ENCODE peak calls at places on chromosomes 16 and 17, in seven cellular contexts. One of them, this sample, is unnamed.

GRCh38 chr16:29007865-29008593 is 23.2 kb downstream of the LAT start:
- DNase-seq in NCI-H1092 treated with DMSO at 0.1 percent for 48 hours: no peak
- DNase-seq in SK-MEL-5: no peak
- DNase-seq in T-cell: peak
- DNase-seq in AG09319: no peak
- DNase-seq in NCI-H446 treated with DMSO at 0.1 percent for 48 hours: no peak
- DNase-seq in dorsolateral prefrontal cortex: no peak
- DNase-seq in this sample: no peak

GRCh38 chr16:83942074-83942473 is 11.0 kb upstream of the OSGIN1 start:
- DNase-seq in NCI-H1092 treated with DMSO at 0.1 percent for 48 hours: no peak
- DNase-seq in SK-MEL-5: no peak
- DNase-seq in T-cell: no peak
- DNase-seq in AG09319: no peak
- DNase-seq in NCI-H446 treated with DMSO at 0.1 percent for 48 hours: no peak
- DNase-seq in dorsolateral prefrontal cortex: no peak
- DNase-seq in this sample: no peak

GRCh38 chr17:37037590-37038155 is 88.9 kb downstream of the AATF start:
- DNase-seq in NCI-H1092 treated with DMSO at 0.1 percent for 48 hours: no peak
- DNase-seq in SK-MEL-5: no peak
- DNase-seq in T-cell: no peak
- DNase-seq in AG09319: no peak
- DNase-seq in NCI-H446 treated with DMSO at 0.1 percent for 48 hours: no peak
- DNase-seq in dorsolateral prefrontal cortex: no peak
- DNase-seq in this sample: no peak

GRCh38 chr17:48757524-48757961 is 29.0 kb upstream of the HOXB13 start:
- DNase-seq in NCI-H1092 treated with DMSO at 0.1 percent for 48 hours: no peak
- DNase-seq in SK-MEL-5: no peak
- DNase-seq in T-cell: no peak
- DNase-seq in AG09319: no peak
- DNase-seq in NCI-H446 treated with DMSO at 0.1 percent for 48 hours: no peak
- DNase-seq in dorsolateral prefrontal cortex: no peak
- DNase-seq in this sample: no peak

GRCh38 chr17:78794399-78794798 is 12.3 kb upstream of the CYTH1 start:
- DNase-seq in NCI-H1092 treated with DMSO at 0.1 percent for 48 hours: no peak
- DNase-seq in SK-MEL-5: no peak
- DNase-seq in T-cell: no peak
- DNase-seq in AG09319: no peak
- DNase-seq in NCI-H446 treated with DMSO at 0.1 percent for 48 hours: no peak
- DNase-seq in dorsolateral prefrontal cortex: no peak
- DNase-seq in this sample: no peak

GRCh38 chr16:84694980-84695379 is 4.8 kb upstream of the USP10 start:
- DNase-seq in NCI-H1092 treated with DMSO at 0.1 percent for 48 hours: no peak
- DNase-seq in SK-MEL-5: no peak
- DNase-seq in T-cell: no peak
- DNase-seq in AG09319: no peak
- DNase-seq in NCI-H446 treated with DMSO at 0.1 percent for 48 hours: no peak
- DNase-seq in dorsolateral prefrontal cortex: no peak
- DNase-seq in this sample: no peak

GRCh38 chr17:47607481-47607880 is 42.2 kb upstream of the KPNB1 start:
- DNase-seq in NCI-H1092 treated with DMSO at 0.1 percent for 48 hours: no peak
- DNase-seq in SK-MEL-5: no peak
- DNase-seq in T-cell: no peak
- DNase-seq in AG09319: no peak
- DNase-seq in NCI-H446 treated with DMSO at 0.1 percent for 48 hours: no peak
- DNase-seq in dorsolateral prefrontal cortex: no peak
- DNase-seq in this sample: no peak

GRCh38 chr16:55577888-55578287 is 11.4 kb downstream of the CAPNS2 start:
- DNase-seq in NCI-H1092 treated with DMSO at 0.1 percent for 48 hours: no peak
- DNase-seq in SK-MEL-5: no peak
- DNase-seq in T-cell: no peak
- DNase-seq in AG09319: no peak
- DNase-seq in NCI-H446 treated with DMSO at 0.1 percent for 48 hours: no peak
- DNase-seq in dorsolateral prefrontal cortex: no peak
- DNase-seq in this sample: no peak

GRCh38 chr17:41678907-41679739 is 9.6 kb upstream of the EIF1 start:
- DNase-seq in NCI-H1092 treated with DMSO at 0.1 percent for 48 hours: no peak
- DNase-seq in SK-MEL-5: peak
- DNase-seq in T-cell: peak
- DNase-seq in AG09319: no peak
- DNase-seq in NCI-H446 treated with DMSO at 0.1 percent for 48 hours: no peak
- DNase-seq in dorsolateral prefrontal cortex: no peak
- DNase-seq in this sample: no peak

GRCh38 chr17:41965694-41966375 is 760 bp upstream of the CNP start:
- DNase-seq in NCI-H1092 treated with DMSO at 0.1 percent for 48 hours: peak
- DNase-seq in SK-MEL-5: peak
- DNase-seq in T-cell: peak
- DNase-seq in AG09319: no peak
- DNase-seq in NCI-H446 treated with DMSO at 0.1 percent for 48 hours: no peak
- DNase-seq in dorsolateral prefrontal cortex: no peak
- DNase-seq in this sample: no peak

GRCh38 chr16:84358601-84359295 is 9.6 kb upstream of the ATP2C2 start:
- DNase-seq in NCI-H1092 treated with DMSO at 0.1 percent for 48 hours: no peak
- DNase-seq in SK-MEL-5: no peak
- DNase-seq in T-cell: no peak
- DNase-seq in AG09319: no peak
- DNase-seq in NCI-H446 treated with DMSO at 0.1 percent for 48 hours: no peak
- DNase-seq in dorsolateral prefrontal cortex: no peak
- DNase-seq in this sample: no peak

GRCh38 chr17:17143501-17143900 is 62.6 kb downstream of the PLD6 start:
- DNase-seq in NCI-H1092 treated with DMSO at 0.1 percent for 48 hours: no peak
- DNase-seq in SK-MEL-5: no peak
- DNase-seq in T-cell: no peak
- DNase-seq in AG09319: no peak
- DNase-seq in NCI-H446 treated with DMSO at 0.1 percent for 48 hours: no peak
- DNase-seq in dorsolateral prefrontal cortex: no peak
- DNase-seq in this sample: no peak

GRCh38 chr16:86011532-86011931 is 112.6 kb downstream of the IRF8 start:
- DNase-seq in NCI-H1092 treated with DMSO at 0.1 percent for 48 hours: no peak
- DNase-seq in SK-MEL-5: no peak
- DNase-seq in T-cell: no peak
- DNase-seq in AG09319: no peak
- DNase-seq in NCI-H446 treated with DMSO at 0.1 percent for 48 hours: no peak
- DNase-seq in dorsolateral prefrontal cortex: no peak
- DNase-seq in this sample: peak

GRCh38 chr17:11284811-11285210 is 43.8 kb downstream of the SHISA6 start:
- DNase-seq in NCI-H1092 treated with DMSO at 0.1 percent for 48 hours: no peak
- DNase-seq in SK-MEL-5: no peak
- DNase-seq in T-cell: no peak
- DNase-seq in AG09319: no peak
- DNase-seq in NCI-H446 treated with DMSO at 0.1 percent for 48 hours: no peak
- DNase-seq in dorsolateral prefrontal cortex: no peak
- DNase-seq in this sample: no peak

GRCh38 chr17:38452719-38453118 is 24.5 kb downstream of the ARHGAP23 start:
- DNase-seq in NCI-H1092 treated with DMSO at 0.1 percent for 48 hours: no peak
- DNase-seq in SK-MEL-5: no peak
- DNase-seq in T-cell: no peak
- DNase-seq in AG09319: no peak
- DNase-seq in NCI-H446 treated with DMSO at 0.1 percent for 48 hours: no peak
- DNase-seq in dorsolateral prefrontal cortex: no peak
- DNase-seq in this sample: no peak

GRCh38 chr17:29251969-29252866 is 5.6 kb downstream of the CRYBA1 start:
- DNase-seq in NCI-H1092 treated with DMSO at 0.1 percent for 48 hours: no peak
- DNase-seq in SK-MEL-5: peak
- DNase-seq in T-cell: no peak
- DNase-seq in AG09319: no peak
- DNase-seq in NCI-H446 treated with DMSO at 0.1 percent for 48 hours: no peak
- DNase-seq in dorsolateral prefrontal cortex: no peak
- DNase-seq in this sample: no peak

GRCh38 chr16:16938980-16939379 is 531.8 kb downstream of the XYLT1 start:
- DNase-seq in NCI-H1092 treated with DMSO at 0.1 percent for 48 hours: no peak
- DNase-seq in SK-MEL-5: no peak
- DNase-seq in T-cell: no peak
- DNase-seq in AG09319: no peak
- DNase-seq in NCI-H446 treated with DMSO at 0.1 percent for 48 hours: no peak
- DNase-seq in dorsolateral prefrontal cortex: no peak
- DNase-seq in this sample: no peak

GRCh38 chr17:81902023-81902652 is at the start of gene NPB:
- DNase-seq in NCI-H1092 treated with DMSO at 0.1 percent for 48 hours: no peak
- DNase-seq in SK-MEL-5: no peak
- DNase-seq in T-cell: no peak
- DNase-seq in AG09319: no peak
- DNase-seq in NCI-H446 treated with DMSO at 0.1 percent for 48 hours: no peak
- DNase-seq in dorsolateral prefrontal cortex: no peak
- DNase-seq in this sample: no peak

GRCh38 chr16:4646773-4647660 is 22.4 kb downstream of the MGRN1 start:
- DNase-seq in NCI-H1092 treated with DMSO at 0.1 percent for 48 hours: no peak
- DNase-seq in SK-MEL-5: no peak
- DNase-seq in T-cell: no peak
- DNase-seq in AG09319: no peak
- DNase-seq in NCI-H446 treated with DMSO at 0.1 percent for 48 hours: no peak
- DNase-seq in dorsolateral prefrontal cortex: no peak
- DNase-seq in this sample: no peak

GRCh38 chr17:63984651-63985386 is 12.1 kb upstream of the SCN4A start:
- DNase-seq in NCI-H1092 treated with DMSO at 0.1 percent for 48 hours: no peak
- DNase-seq in SK-MEL-5: peak
- DNase-seq in T-cell: peak
- DNase-seq in AG09319: peak
- DNase-seq in NCI-H446 treated with DMSO at 0.1 percent for 48 hours: no peak
- DNase-seq in dorsolateral prefrontal cortex: no peak
- DNase-seq in this sample: no peak

GRCh38 chr16:85086347-85087291 is 25.7 kb downstream of the CIBAR2 start:
- DNase-seq in NCI-H1092 treated with DMSO at 0.1 percent for 48 hours: peak
- DNase-seq in SK-MEL-5: peak
- DNase-seq in T-cell: peak
- DNase-seq in AG09319: peak
- DNase-seq in NCI-H446 treated with DMSO at 0.1 percent for 48 hours: no peak
- DNase-seq in dorsolateral prefrontal cortex: no peak
- DNase-seq in this sample: peak

GRCh38 chr16:79833559-79833958 is 233.0 kb upstream of the MAF start:
- DNase-seq in NCI-H1092 treated with DMSO at 0.1 percent for 48 hours: no peak
- DNase-seq in SK-MEL-5: no peak
- DNase-seq in T-cell: no peak
- DNase-seq in AG09319: no peak
- DNase-seq in NCI-H446 treated with DMSO at 0.1 percent for 48 hours: no peak
- DNase-seq in dorsolateral prefrontal cortex: no peak
- DNase-seq in this sample: no peak

GRCh38 chr17:8267480-8268147 is 18.5 kb downstream of the PFAS start:
- DNase-seq in NCI-H1092 treated with DMSO at 0.1 percent for 48 hours: no peak
- DNase-seq in SK-MEL-5: no peak
- DNase-seq in T-cell: no peak
- DNase-seq in AG09319: no peak
- DNase-seq in NCI-H446 treated with DMSO at 0.1 percent for 48 hours: no peak
- DNase-seq in dorsolateral prefrontal cortex: no peak
- DNase-seq in this sample: no peak

GRCh38 chr17:76973040-76973439 is 104.8 kb downstream of the MGAT5B start:
- DNase-seq in NCI-H1092 treated with DMSO at 0.1 percent for 48 hours: no peak
- DNase-seq in SK-MEL-5: no peak
- DNase-seq in T-cell: no peak
- DNase-seq in AG09319: no peak
- DNase-seq in NCI-H446 treated with DMSO at 0.1 percent for 48 hours: no peak
- DNase-seq in dorsolateral prefrontal cortex: no peak
- DNase-seq in this sample: no peak

GRCh38 chr17:59165933-59166342 is 10.4 kb downstream of the PRR11 start:
- DNase-seq in NCI-H1092 treated with DMSO at 0.1 percent for 48 hours: no peak
- DNase-seq in SK-MEL-5: peak
- DNase-seq in T-cell: peak
- DNase-seq in AG09319: peak
- DNase-seq in NCI-H446 treated with DMSO at 0.1 percent for 48 hours: no peak
- DNase-seq in dorsolateral prefrontal cortex: no peak
- DNase-seq in this sample: no peak

GRCh38 chr17:45288825-45289224 is 26.9 kb upstream of the SPATA32 start:
- DNase-seq in NCI-H1092 treated with DMSO at 0.1 percent for 48 hours: peak
- DNase-seq in SK-MEL-5: no peak
- DNase-seq in T-cell: no peak
- DNase-seq in AG09319: no peak
- DNase-seq in NCI-H446 treated with DMSO at 0.1 percent for 48 hours: no peak
- DNase-seq in dorsolateral prefrontal cortex: no peak
- DNase-seq in this sample: no peak

GRCh38 chr17:13074026-13074425 is 56.2 kb upstream of the ELAC2 start:
- DNase-seq in NCI-H1092 treated with DMSO at 0.1 percent for 48 hours: no peak
- DNase-seq in SK-MEL-5: peak
- DNase-seq in T-cell: no peak
- DNase-seq in AG09319: no peak
- DNase-seq in NCI-H446 treated with DMSO at 0.1 percent for 48 hours: no peak
- DNase-seq in dorsolateral prefrontal cortex: no peak
- DNase-seq in this sample: no peak

GRCh38 chr17:52157603-52158449 is 688 bp downstream of the CA10 start:
- DNase-seq in NCI-H1092 treated with DMSO at 0.1 percent for 48 hours: no peak
- DNase-seq in SK-MEL-5: no peak
- DNase-seq in T-cell: no peak
- DNase-seq in AG09319: no peak
- DNase-seq in NCI-H446 treated with DMSO at 0.1 percent for 48 hours: peak
- DNase-seq in dorsolateral prefrontal cortex: no peak
- DNase-seq in this sample: no peak

GRCh38 chr17:56822725-56823124 is 11.0 kb downstream of the C17orf67 start:
- DNase-seq in NCI-H1092 treated with DMSO at 0.1 percent for 48 hours: no peak
- DNase-seq in SK-MEL-5: no peak
- DNase-seq in T-cell: no peak
- DNase-seq in AG09319: no peak
- DNase-seq in NCI-H446 treated with DMSO at 0.1 percent for 48 hours: no peak
- DNase-seq in dorsolateral prefrontal cortex: no peak
- DNase-seq in this sample: no peak

GRCh38 chr17:39175695-39176093 is 9.7 kb upstream of the ARL5C start:
- DNase-seq in NCI-H1092 treated with DMSO at 0.1 percent for 48 hours: no peak
- DNase-seq in SK-MEL-5: no peak
- DNase-seq in T-cell: no peak
- DNase-seq in AG09319: no peak
- DNase-seq in NCI-H446 treated with DMSO at 0.1 percent for 48 hours: no peak
- DNase-seq in dorsolateral prefrontal cortex: no peak
- DNase-seq in this sample: no peak

GRCh38 chr17:62823111-62823895 is 15.2 kb upstream of the MARCHF10 start:
- DNase-seq in NCI-H1092 treated with DMSO at 0.1 percent for 48 hours: no peak
- DNase-seq in SK-MEL-5: no peak
- DNase-seq in T-cell: no peak
- DNase-seq in AG09319: no peak
- DNase-seq in NCI-H446 treated with DMSO at 0.1 percent for 48 hours: no peak
- DNase-seq in dorsolateral prefrontal cortex: no peak
- DNase-seq in this sample: no peak

GRCh38 chr17:4147751-4148310 is 4.8 kb downstream of the CYB5D2 start:
- DNase-seq in NCI-H1092 treated with DMSO at 0.1 percent for 48 hours: no peak
- DNase-seq in SK-MEL-5: no peak
- DNase-seq in T-cell: no peak
- DNase-seq in AG09319: no peak
- DNase-seq in NCI-H446 treated with DMSO at 0.1 percent for 48 hours: no peak
- DNase-seq in dorsolateral prefrontal cortex: no peak
- DNase-seq in this sample: no peak

GRCh38 chr17:83160443-83161297 is 81.3 kb downstream of the METRNL start:
- DNase-seq in NCI-H1092 treated with DMSO at 0.1 percent for 48 hours: no peak
- DNase-seq in SK-MEL-5: no peak
- DNase-seq in T-cell: no peak
- DNase-seq in AG09319: no peak
- DNase-seq in NCI-H446 treated with DMSO at 0.1 percent for 48 hours: no peak
- DNase-seq in dorsolateral prefrontal cortex: no peak
- DNase-seq in this sample: peak

This sample was measured in suprapubic skin.